ENCODE peak calls at places on chromosomes 7 and 10, in five cellular contexts. One of them, this sample, is unnamed.
A peak's percentile ranks its signal among the peaks of the same experiment; 100 is the strongest.

GRCh38 chr10:111077715-111078504 is 1.1 kb downstream of the ADRA2A start:
- DNase-seq in GM12878: no peak
- DNase-seq in tibial nerve: no peak
- DNase-seq in heart left ventricle: peak; percentile 32
- DNase-seq in IMR-90: no peak
- DNase-seq in this sample: peak; percentile 68

GRCh38 chr7:13508586-13508985 is 480.9 kb downstream of the ETV1 start:
- DNase-seq in IMR-90: no peak
- DNase-seq in tibial nerve: no peak
- DNase-seq in GM12878: no peak
- DNase-seq in heart left ventricle: no peak
- DNase-seq in this sample: no peak

GRCh38 chr7:142879060-142879459 is 6.5 kb downstream of the TRPV6 start:
- DNase-seq in GM12878: no peak
- DNase-seq in tibial nerve: no peak
- DNase-seq in heart left ventricle: no peak
- DNase-seq in IMR-90: no peak
- DNase-seq in this sample: no peak

GRCh38 chr10:35426657-35427056 is 90.3 kb downstream of the CCNY start:
- DNase-seq in tibial nerve: no peak
- DNase-seq in heart left ventricle: no peak
- DNase-seq in IMR-90: no peak
- DNase-seq in GM12878: no peak
- DNase-seq in this sample: no peak

GRCh38 chr7:47283497-47284131 is 298.3 kb downstream of the TNS3 start:
- DNase-seq in IMR-90: no peak
- DNase-seq in heart left ventricle: no peak
- DNase-seq in tibial nerve: no peak
- DNase-seq in GM12878: no peak
- DNase-seq in this sample: no peak

GRCh38 chr10:12444981-12445700 is 95.8 kb downstream of the CAMK1D start:
- DNase-seq in heart left ventricle: no peak
- DNase-seq in tibial nerve: no peak
- DNase-seq in IMR-90: no peak
- DNase-seq in GM12878: no peak
- DNase-seq in this sample: no peak

GRCh38 chr7:129298268-129298893 is 73.6 kb downstream of the AHCYL2 start:
- DNase-seq in tibial nerve: peak; percentile 83
- DNase-seq in GM12878: no peak
- DNase-seq in heart left ventricle: no peak
- DNase-seq in IMR-90: peak; percentile 51
- DNase-seq in this sample: peak; percentile 74

GRCh38 chr7:31478744-31479143 is 35.1 kb upstream of the ITPRID1 start:
- DNase-seq in GM12878: peak; percentile 51
- DNase-seq in heart left ventricle: no peak
- DNase-seq in IMR-90: no peak
- DNase-seq in tibial nerve: no peak
- DNase-seq in this sample: no peak

GRCh38 chr10:90849956-90850749 is 7.7 kb downstream of the HTR7 start:
- DNase-seq in GM12878: no peak
- DNase-seq in IMR-90: peak; percentile 18
- DNase-seq in tibial nerve: no peak
- DNase-seq in heart left ventricle: no peak
- DNase-seq in this sample: no peak

GRCh38 chr7:101550641-101551531 is 78.2 kb downstream of the MYL10 start:
- DNase-seq in tibial nerve: no peak
- DNase-seq in IMR-90: no peak
- DNase-seq in GM12878: no peak
- DNase-seq in heart left ventricle: no peak
- DNase-seq in this sample: peak; percentile 23

GRCh38 chr7:89041240-89041639 is 245.7 kb upstream of the TEX47 start:
- DNase-seq in tibial nerve: no peak
- DNase-seq in heart left ventricle: no peak
- DNase-seq in GM12878: no peak
- DNase-seq in IMR-90: no peak
- DNase-seq in this sample: no peak

GRCh38 chr7:99576251-99576650 is 17.8 kb downstream of the ZNF655 start:
- DNase-seq in GM12878: no peak
- DNase-seq in IMR-90: no peak
- DNase-seq in heart left ventricle: no peak
- DNase-seq in tibial nerve: no peak
- DNase-seq in this sample: no peak

GRCh38 chr10:78754269-78755074 is 314.3 kb upstream of the ZMIZ1 start:
- DNase-seq in GM12878: no peak
- DNase-seq in heart left ventricle: no peak
- DNase-seq in tibial nerve: no peak
- DNase-seq in IMR-90: peak; percentile 90
- DNase-seq in this sample: peak; percentile 30

GRCh38 chr7:154871928-154872750 is 130.8 kb downstream of the PAXIP1 start:
- DNase-seq in IMR-90: no peak
- DNase-seq in heart left ventricle: no peak
- DNase-seq in GM12878: no peak
- DNase-seq in tibial nerve: no peak
- DNase-seq in this sample: no peak

GRCh38 chr7:69619619-69620018 is 21.3 kb downstream of the AUTS2 start:
- DNase-seq in GM12878: no peak
- DNase-seq in IMR-90: no peak
- DNase-seq in tibial nerve: no peak
- DNase-seq in heart left ventricle: no peak
- DNase-seq in this sample: no peak

GRCh38 chr10:126350216-126350992 is 37.9 kb downstream of the ADAM12 start:
- DNase-seq in tibial nerve: no peak
- DNase-seq in GM12878: no peak
- DNase-seq in IMR-90: peak; percentile 90
- DNase-seq in heart left ventricle: no peak
- DNase-seq in this sample: no peak

GRCh38 chr7:54898659-54899340 is 120.0 kb upstream of the EGFR start:
- DNase-seq in tibial nerve: no peak
- DNase-seq in heart left ventricle: no peak
- DNase-seq in IMR-90: no peak
- DNase-seq in GM12878: no peak
- DNase-seq in this sample: no peak

GRCh38 chr7:155205368-155206285 is 92.1 kb upstream of the INSIG1 start:
- DNase-seq in tibial nerve: peak; percentile 88
- DNase-seq in heart left ventricle: peak; percentile 85
- DNase-seq in GM12878: peak; percentile 99
- DNase-seq in IMR-90: peak; percentile 99
- DNase-seq in this sample: peak; percentile 91

GRCh38 chr7:32228601-32229000 is 158.4 kb upstream of the PDE1C start:
- DNase-seq in IMR-90: no peak
- DNase-seq in tibial nerve: no peak
- DNase-seq in heart left ventricle: no peak
- DNase-seq in GM12878: no peak
- DNase-seq in this sample: no peak

GRCh38 chr7:1242129-1242572 is 9.5 kb downstream of the UNCX start:
- DNase-seq in heart left ventricle: no peak
- DNase-seq in tibial nerve: no peak
- DNase-seq in IMR-90: no peak
- DNase-seq in GM12878: no peak
- DNase-seq in this sample: no peak

GRCh38 chr7:79810945-79811344 is 323.7 kb upstream of the GNAI1 start:
- DNase-seq in IMR-90: peak; percentile 45
- DNase-seq in heart left ventricle: no peak
- DNase-seq in tibial nerve: no peak
- DNase-seq in GM12878: no peak
- DNase-seq in this sample: no peak

GRCh38 chr10:132687893-132688579 is 97.9 kb downstream of the NKX6-2 start:
- DNase-seq in tibial nerve: no peak
- DNase-seq in IMR-90: no peak
- DNase-seq in GM12878: no peak
- DNase-seq in heart left ventricle: no peak
- DNase-seq in this sample: peak; percentile 18

GRCh38 chr10:88687853-88688467 is 18.1 kb upstream of the LIPK start:
- DNase-seq in GM12878: no peak
- DNase-seq in IMR-90: peak; percentile 24
- DNase-seq in tibial nerve: no peak
- DNase-seq in heart left ventricle: no peak
- DNase-seq in this sample: no peak

GRCh38 chr10:75788394-75789205 is 357.2 kb downstream of the LRMDA start:
- DNase-seq in tibial nerve: peak; percentile 44
- DNase-seq in heart left ventricle: no peak
- DNase-seq in IMR-90: no peak
- DNase-seq in GM12878: no peak
- DNase-seq in this sample: no peak

GRCh38 chr10:125009580-125010235 is 67.8 kb downstream of the ZRANB1 start:
- DNase-seq in GM12878: no peak
- DNase-seq in IMR-90: no peak
- DNase-seq in tibial nerve: no peak
- DNase-seq in heart left ventricle: no peak
- DNase-seq in this sample: no peak

GRCh38 chr10:125011171-125011925 is 69.4 kb downstream of the ZRANB1 start:
- DNase-seq in heart left ventricle: no peak
- DNase-seq in tibial nerve: no peak
- DNase-seq in IMR-90: no peak
- DNase-seq in GM12878: no peak
- DNase-seq in this sample: no peak

GRCh38 chr10:125011926-125012705 is 70.2 kb downstream of the ZRANB1 start:
- DNase-seq in GM12878: no peak
- DNase-seq in heart left ventricle: peak; percentile 71
- DNase-seq in IMR-90: no peak
- DNase-seq in tibial nerve: no peak
- DNase-seq in this sample: no peak

GRCh38 chr10:125008689-125009579 is 67.0 kb downstream of the ZRANB1 start:
- DNase-seq in IMR-90: no peak
- DNase-seq in GM12878: no peak
- DNase-seq in heart left ventricle: no peak
- DNase-seq in tibial nerve: no peak
- DNase-seq in this sample: no peak

DNA sequence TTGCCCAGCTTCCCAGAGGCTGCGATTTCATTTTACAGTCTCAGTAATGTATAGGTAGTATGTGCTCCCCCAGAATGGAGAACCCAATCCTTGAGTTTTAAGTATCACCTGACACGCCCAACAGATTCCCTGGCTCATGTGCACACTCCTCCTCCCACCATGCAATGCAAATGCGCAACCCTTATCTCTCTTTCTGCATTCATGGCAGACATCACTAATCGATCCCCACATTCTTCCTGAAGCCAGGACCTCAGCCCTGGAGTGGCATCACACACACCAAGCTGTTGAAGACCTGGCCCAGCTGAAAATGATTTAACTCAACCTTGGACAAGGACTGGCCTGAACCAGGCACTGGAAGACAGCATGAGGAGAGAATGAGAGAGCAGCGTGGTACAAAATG is 68.4 kb downstream of the ZRANB1 start:
- DNase-seq in tibial nerve: no peak
- DNase-seq in heart left ventricle: no peak
- DNase-seq in GM12878: no peak
- DNase-seq in IMR-90: no peak
- DNase-seq in this sample: no peak
- H3K4me1 ChIP-seq in tibial nerve: peaks cover 39% of the 10 kb centered on the region
- H3K4me1 ChIP-seq in heart left ventricle: peaks cover 44% of the 10 kb centered on the region
- H3K4me1 ChIP-seq in GM12878: no peaks in the 10 kb centered on the region
- H3K4me1 ChIP-seq in IMR-90: peaks cover 9% of the 10 kb centered on the region
- H3K4me1 ChIP-seq in this sample: no peaks in the 10 kb centered on the region

GRCh38 chr10:72355214-72355555 is 466 bp upstream of the DNAJB12 start:
- DNase-seq in GM12878: no peak
- DNase-seq in IMR-90: no peak
- DNase-seq in tibial nerve: no peak
- DNase-seq in heart left ventricle: no peak
- DNase-seq in this sample: no peak

GRCh38 chr10:72353028-72353962 is 1.4 kb downstream of the DNAJB12 start:
- DNase-seq in heart left ventricle: no peak
- DNase-seq in tibial nerve: no peak
- DNase-seq in IMR-90: peak; percentile 40
- DNase-seq in GM12878: no peak
- DNase-seq in this sample: no peak

GRCh38 chr10:72356115-72356514 is 1.4 kb upstream of the DNAJB12 start:
- DNase-seq in GM12878: no peak
- DNase-seq in IMR-90: no peak
- DNase-seq in tibial nerve: no peak
- DNase-seq in heart left ventricle: no peak
- DNase-seq in this sample: no peak

GRCh38 chr10:72353963-72354355 is 760 bp downstream of the DNAJB12 start:
- DNase-seq in tibial nerve: no peak
- DNase-seq in heart left ventricle: peak; percentile 37
- DNase-seq in GM12878: no peak
- DNase-seq in IMR-90: peak; percentile 15
- DNase-seq in this sample: peak; percentile 58

DNA sequence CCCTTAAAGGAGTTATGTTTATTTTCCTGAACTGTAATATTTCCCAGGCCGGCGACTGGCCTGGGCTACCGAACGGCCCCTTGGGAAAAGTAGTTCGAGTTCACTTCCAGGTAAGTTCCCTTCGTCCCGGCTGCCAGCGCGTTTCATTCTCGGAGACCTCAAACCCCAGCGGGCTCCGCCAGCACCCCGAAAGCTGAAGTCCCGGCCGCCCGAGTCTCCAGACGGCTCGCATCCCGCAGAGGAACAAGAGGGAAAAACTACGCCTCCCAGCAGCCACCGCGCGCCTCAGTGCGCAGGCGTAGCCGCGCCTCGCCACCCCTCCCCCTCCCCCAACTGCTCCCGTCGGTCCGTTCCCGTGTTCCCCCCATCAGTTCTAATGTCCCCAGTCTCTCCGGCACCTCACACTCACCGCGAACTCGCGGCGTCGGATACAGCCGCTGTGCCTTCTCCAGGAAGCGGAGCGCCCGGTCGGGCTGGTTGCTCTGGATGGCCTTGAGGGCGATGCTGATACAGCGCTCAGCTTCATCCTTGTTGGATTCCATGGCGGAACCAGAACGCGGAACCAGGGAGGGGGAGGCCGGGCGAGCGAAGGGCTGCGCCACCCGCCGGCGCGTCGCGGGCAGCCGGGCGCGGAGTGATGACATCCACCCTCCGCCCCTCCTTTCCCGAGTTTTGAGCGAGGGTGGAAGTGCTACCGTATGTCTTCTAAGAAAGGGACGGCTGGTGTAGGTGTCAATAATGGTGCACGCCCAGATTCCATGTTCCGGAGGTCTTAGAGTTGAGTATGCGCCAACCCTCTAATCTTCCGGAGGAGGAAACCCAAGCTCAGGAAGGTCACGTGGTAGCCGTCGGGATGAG is at the start of gene DNAJB12:
- DNase-seq in tibial nerve: peak; percentile 83
- DNase-seq in GM12878: peak; percentile 82
- DNase-seq in heart left ventricle: peak; percentile 92
- DNase-seq in IMR-90: peak; percentile 95
- DNase-seq in this sample: peak; percentile 78
- TF ChIP-seq POLR2A in tibial nerve: peak; percentile 48
- TF ChIP-seq POLR2A in GM12878: peak; percentile 95
- TF ChIP-seq POLR2A in heart left ventricle: no peak
- TF ChIP-seq POLR2A in IMR-90: peak; percentile 92
- TF ChIP-seq POLR2A in this sample: peak; percentile 75

GRCh38 chr7:105926131-105926530 is 36.9 kb upstream of the CDHR3 start:
- DNase-seq in tibial nerve: no peak
- DNase-seq in heart left ventricle: no peak
- DNase-seq in IMR-90: no peak
- DNase-seq in GM12878: no peak
- DNase-seq in this sample: no peak
- H3K27me3 ChIP-seq in tibial nerve: no peaks in the 10 kb centered on the region
- H3K27me3 ChIP-seq in heart left ventricle: no peaks in the 10 kb centered on the region
- H3K27me3 ChIP-seq in IMR-90: no peaks in the 10 kb centered on the region
- H3K27me3 ChIP-seq in GM12878: peaks cover 1% of the 10 kb centered on the region
- H3K27me3 ChIP-seq in this sample: no peaks in the 10 kb centered on the region

DNA sequence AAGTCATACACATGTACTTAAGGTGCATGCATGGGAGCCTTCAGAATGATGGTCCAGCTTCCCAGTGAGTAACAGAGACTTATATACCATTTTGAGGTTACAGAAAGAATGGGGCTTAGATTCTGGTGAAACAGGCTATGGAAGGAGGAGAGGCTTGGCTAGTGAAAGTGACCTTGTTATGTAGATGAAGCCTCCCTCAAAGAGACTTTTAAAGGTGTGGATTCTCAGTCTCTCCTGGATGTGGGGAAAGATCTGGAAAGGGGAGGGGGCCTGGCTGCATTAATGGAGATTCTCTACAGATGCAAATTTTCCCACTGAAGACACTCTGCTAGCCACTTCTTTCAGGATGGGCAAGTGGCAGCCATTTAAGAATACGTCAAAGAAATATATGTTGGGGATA is 5.5 kb downstream of the RASSF4 start:
- DNase-seq in IMR-90: no peak
- DNase-seq in GM12878: no peak
- DNase-seq in heart left ventricle: peak; percentile 2
- DNase-seq in tibial nerve: no peak
- DNase-seq in this sample: no peak
- H3K4me1 ChIP-seq in IMR-90: peaks cover 37% of the 10 kb centered on the region
- H3K4me1 ChIP-seq in GM12878: peaks cover 85% of the 10 kb centered on the region
- H3K4me1 ChIP-seq in heart left ventricle: peaks cover 71% of the 10 kb centered on the region
- H3K4me1 ChIP-seq in tibial nerve: peaks cover 88% of the 10 kb centered on the region
- H3K4me1 ChIP-seq in this sample: peaks cover 25% of the 10 kb centered on the region

This sample was measured in Peyer's patch.